ENCODE peak calls at places on chromosomes 2 and 18, in nine cellular contexts. One of them, this sample, is unnamed.

GRCh38 chr2:157349949-157350510 is 24.4 kb upstream of the ERMN start:
- DNase-seq in NCI-H1694 treated with DMSO at 0.1 percent for 48 hours: no peak
- DNase-seq in GM23248: peak; percentile 84
- DNase-seq in activated CD4-positive, CD25-positive, alpha-beta regulatory T cell treated with anti-CD3 and anti-CD28 coated beads, Interleukin-2, amount 50 U/mL, for 16 hours: no peak
- DNase-seq in activated naive CD4-positive, alpha-beta T cell: no peak
- DNase-seq in A549: no peak
- DNase-seq in OCI-M1: no peak
- DNase-seq in sciatic nerve: no peak
- DNase-seq in cardiac muscle cell: no peak
- DNase-seq in this sample: no peak

GRCh38 chr2:231532189-231533035 is 2.2 kb upstream of the NMUR1 start:
- DNase-seq in sciatic nerve: no peak
- DNase-seq in OCI-M1: no peak
- DNase-seq in cardiac muscle cell: no peak
- DNase-seq in activated CD4-positive, CD25-positive, alpha-beta regulatory T cell treated with anti-CD3 and anti-CD28 coated beads, Interleukin-2, amount 50 U/mL, for 16 hours: no peak
- DNase-seq in NCI-H1694 treated with DMSO at 0.1 percent for 48 hours: no peak
- DNase-seq in activated naive CD4-positive, alpha-beta T cell: no peak
- DNase-seq in A549: no peak
- DNase-seq in GM23248: no peak
- DNase-seq in this sample: no peak

GRCh38 chr2:28624798-28625701 is 126.6 kb upstream of the PPP1CB start:
- DNase-seq in GM23248: peak; percentile 40
- DNase-seq in activated naive CD4-positive, alpha-beta T cell: no peak
- DNase-seq in activated CD4-positive, CD25-positive, alpha-beta regulatory T cell treated with anti-CD3 and anti-CD28 coated beads, Interleukin-2, amount 50 U/mL, for 16 hours: peak; percentile 7
- DNase-seq in OCI-M1: no peak
- DNase-seq in NCI-H1694 treated with DMSO at 0.1 percent for 48 hours: no peak
- DNase-seq in sciatic nerve: peak; percentile 69
- DNase-seq in cardiac muscle cell: peak; percentile 84
- DNase-seq in A549: no peak
- DNase-seq in this sample: no peak

GRCh38 chr2:218375212-218375611 is 6.9 kb upstream of the SLC11A1 start:
- DNase-seq in activated CD4-positive, CD25-positive, alpha-beta regulatory T cell treated with anti-CD3 and anti-CD28 coated beads, Interleukin-2, amount 50 U/mL, for 16 hours: no peak
- DNase-seq in NCI-H1694 treated with DMSO at 0.1 percent for 48 hours: no peak
- DNase-seq in A549: no peak
- DNase-seq in cardiac muscle cell: no peak
- DNase-seq in sciatic nerve: no peak
- DNase-seq in activated naive CD4-positive, alpha-beta T cell: no peak
- DNase-seq in OCI-M1: no peak
- DNase-seq in GM23248: peak; percentile 53
- DNase-seq in this sample: no peak

GRCh38 chr18:43665239-43665788 is 388.0 kb upstream of the SYT4 start:
- DNase-seq in OCI-M1: no peak
- DNase-seq in cardiac muscle cell: no peak
- DNase-seq in A549: no peak
- DNase-seq in activated naive CD4-positive, alpha-beta T cell: no peak
- DNase-seq in sciatic nerve: no peak
- DNase-seq in GM23248: peak; percentile 97
- DNase-seq in NCI-H1694 treated with DMSO at 0.1 percent for 48 hours: no peak
- DNase-seq in activated CD4-positive, CD25-positive, alpha-beta regulatory T cell treated with anti-CD3 and anti-CD28 coated beads, Interleukin-2, amount 50 U/mL, for 16 hours: no peak
- DNase-seq in this sample: no peak

GRCh38 chr18:3869848-3870247 is 419.9 kb downstream of the TGIF1 start:
- DNase-seq in cardiac muscle cell: peak; percentile 51
- DNase-seq in sciatic nerve: no peak
- DNase-seq in activated naive CD4-positive, alpha-beta T cell: no peak
- DNase-seq in GM23248: peak; percentile 76
- DNase-seq in activated CD4-positive, CD25-positive, alpha-beta regulatory T cell treated with anti-CD3 and anti-CD28 coated beads, Interleukin-2, amount 50 U/mL, for 16 hours: no peak
- DNase-seq in OCI-M1: peak; percentile 80
- DNase-seq in A549: peak; percentile 77
- DNase-seq in NCI-H1694 treated with DMSO at 0.1 percent for 48 hours: peak; percentile 8
- DNase-seq in this sample: peak; percentile 56

GRCh38 chr2:122794100-122794499 is 1038.6 kb downstream of the TSN start:
- DNase-seq in sciatic nerve: no peak
- DNase-seq in cardiac muscle cell: no peak
- DNase-seq in OCI-M1: no peak
- DNase-seq in activated naive CD4-positive, alpha-beta T cell: no peak
- DNase-seq in NCI-H1694 treated with DMSO at 0.1 percent for 48 hours: no peak
- DNase-seq in A549: no peak
- DNase-seq in activated CD4-positive, CD25-positive, alpha-beta regulatory T cell treated with anti-CD3 and anti-CD28 coated beads, Interleukin-2, amount 50 U/mL, for 16 hours: no peak
- DNase-seq in GM23248: no peak
- DNase-seq in this sample: no peak

GRCh38 chr18:21031845-21032244 is 79.8 kb downstream of the ROCK1 start:
- DNase-seq in sciatic nerve: no peak
- DNase-seq in activated CD4-positive, CD25-positive, alpha-beta regulatory T cell treated with anti-CD3 and anti-CD28 coated beads, Interleukin-2, amount 50 U/mL, for 16 hours: no peak
- DNase-seq in NCI-H1694 treated with DMSO at 0.1 percent for 48 hours: no peak
- DNase-seq in GM23248: no peak
- DNase-seq in OCI-M1: no peak
- DNase-seq in cardiac muscle cell: no peak
- DNase-seq in activated naive CD4-positive, alpha-beta T cell: no peak
- DNase-seq in A549: no peak
- DNase-seq in this sample: no peak

GRCh38 chr2:219507555-219508443 is 6.5 kb upstream of the ASIC4 start:
- DNase-seq in activated CD4-positive, CD25-positive, alpha-beta regulatory T cell treated with anti-CD3 and anti-CD28 coated beads, Interleukin-2, amount 50 U/mL, for 16 hours: no peak
- DNase-seq in A549: no peak
- DNase-seq in sciatic nerve: no peak
- DNase-seq in OCI-M1: peak; percentile 49
- DNase-seq in activated naive CD4-positive, alpha-beta T cell: no peak
- DNase-seq in cardiac muscle cell: no peak
- DNase-seq in NCI-H1694 treated with DMSO at 0.1 percent for 48 hours: no peak
- DNase-seq in GM23248: peak; percentile 40
- DNase-seq in this sample: no peak

GRCh38 chr2:48566582-48566981 is 36.6 kb downstream of the STON1 start:
- DNase-seq in activated naive CD4-positive, alpha-beta T cell: no peak
- DNase-seq in GM23248: peak; percentile 65
- DNase-seq in A549: peak; percentile 47
- DNase-seq in activated CD4-positive, CD25-positive, alpha-beta regulatory T cell treated with anti-CD3 and anti-CD28 coated beads, Interleukin-2, amount 50 U/mL, for 16 hours: no peak
- DNase-seq in sciatic nerve: no peak
- DNase-seq in NCI-H1694 treated with DMSO at 0.1 percent for 48 hours: no peak
- DNase-seq in OCI-M1: peak; percentile 72
- DNase-seq in cardiac muscle cell: no peak
- DNase-seq in this sample: peak; percentile 14

GRCh38 chr18:37309059-37309458 is 256.5 kb downstream of the CELF4 start:
- DNase-seq in sciatic nerve: no peak
- DNase-seq in cardiac muscle cell: no peak
- DNase-seq in activated CD4-positive, CD25-positive, alpha-beta regulatory T cell treated with anti-CD3 and anti-CD28 coated beads, Interleukin-2, amount 50 U/mL, for 16 hours: no peak
- DNase-seq in NCI-H1694 treated with DMSO at 0.1 percent for 48 hours: peak; percentile 29
- DNase-seq in activated naive CD4-positive, alpha-beta T cell: no peak
- DNase-seq in GM23248: no peak
- DNase-seq in A549: peak; percentile 30
- DNase-seq in OCI-M1: peak; percentile 33
- DNase-seq in this sample: no peak

GRCh38 chr2:216606551-216607527 is 26.4 kb upstream of the IGFBP2 start:
- DNase-seq in OCI-M1: no peak
- DNase-seq in GM23248: no peak
- DNase-seq in activated CD4-positive, CD25-positive, alpha-beta regulatory T cell treated with anti-CD3 and anti-CD28 coated beads, Interleukin-2, amount 50 U/mL, for 16 hours: no peak
- DNase-seq in sciatic nerve: no peak
- DNase-seq in NCI-H1694 treated with DMSO at 0.1 percent for 48 hours: no peak
- DNase-seq in cardiac muscle cell: peak; percentile 49
- DNase-seq in A549: no peak
- DNase-seq in activated naive CD4-positive, alpha-beta T cell: no peak
- DNase-seq in this sample: no peak

GRCh38 chr2:128219891-128220290 is 98.8 kb downstream of the HS6ST1 start:
- DNase-seq in A549: no peak
- DNase-seq in NCI-H1694 treated with DMSO at 0.1 percent for 48 hours: no peak
- DNase-seq in sciatic nerve: no peak
- DNase-seq in activated CD4-positive, CD25-positive, alpha-beta regulatory T cell treated with anti-CD3 and anti-CD28 coated beads, Interleukin-2, amount 50 U/mL, for 16 hours: no peak
- DNase-seq in GM23248: peak; percentile 6
- DNase-seq in cardiac muscle cell: no peak
- DNase-seq in activated naive CD4-positive, alpha-beta T cell: no peak
- DNase-seq in OCI-M1: no peak
- DNase-seq in this sample: no peak

GRCh38 chr18:647304-647703 is 10.1 kb upstream of the TYMS start:
- DNase-seq in sciatic nerve: no peak
- DNase-seq in activated CD4-positive, CD25-positive, alpha-beta regulatory T cell treated with anti-CD3 and anti-CD28 coated beads, Interleukin-2, amount 50 U/mL, for 16 hours: no peak
- DNase-seq in A549: no peak
- DNase-seq in cardiac muscle cell: no peak
- DNase-seq in NCI-H1694 treated with DMSO at 0.1 percent for 48 hours: no peak
- DNase-seq in GM23248: no peak
- DNase-seq in OCI-M1: no peak
- DNase-seq in activated naive CD4-positive, alpha-beta T cell: no peak
- DNase-seq in this sample: no peak

GRCh38 chr2:163465440-163465839 is 270.4 kb downstream of the FIGN start:
- DNase-seq in GM23248: no peak
- DNase-seq in NCI-H1694 treated with DMSO at 0.1 percent for 48 hours: peak; percentile 57
- DNase-seq in sciatic nerve: no peak
- DNase-seq in activated naive CD4-positive, alpha-beta T cell: no peak
- DNase-seq in cardiac muscle cell: no peak
- DNase-seq in activated CD4-positive, CD25-positive, alpha-beta regulatory T cell treated with anti-CD3 and anti-CD28 coated beads, Interleukin-2, amount 50 U/mL, for 16 hours: no peak
- DNase-seq in A549: no peak
- DNase-seq in OCI-M1: peak; percentile 47
- DNase-seq in this sample: no peak

GRCh38 chr2:5203356-5203755 is 488.8 kb upstream of the SOX11 start:
- DNase-seq in NCI-H1694 treated with DMSO at 0.1 percent for 48 hours: no peak
- DNase-seq in activated CD4-positive, CD25-positive, alpha-beta regulatory T cell treated with anti-CD3 and anti-CD28 coated beads, Interleukin-2, amount 50 U/mL, for 16 hours: no peak
- DNase-seq in OCI-M1: no peak
- DNase-seq in sciatic nerve: no peak
- DNase-seq in GM23248: no peak
- DNase-seq in activated naive CD4-positive, alpha-beta T cell: no peak
- DNase-seq in A549: no peak
- DNase-seq in cardiac muscle cell: no peak
- DNase-seq in this sample: no peak

GRCh38 chr2:159185401-159186130 is 100.9 kb downstream of the WDSUB1 start:
- DNase-seq in sciatic nerve: no peak
- DNase-seq in activated naive CD4-positive, alpha-beta T cell: no peak
- DNase-seq in activated CD4-positive, CD25-positive, alpha-beta regulatory T cell treated with anti-CD3 and anti-CD28 coated beads, Interleukin-2, amount 50 U/mL, for 16 hours: no peak
- DNase-seq in OCI-M1: peak; percentile 34
- DNase-seq in cardiac muscle cell: peak; percentile 50
- DNase-seq in A549: peak; percentile 36
- DNase-seq in GM23248: peak; percentile 66
- DNase-seq in NCI-H1694 treated with DMSO at 0.1 percent for 48 hours: no peak
- DNase-seq in this sample: peak; percentile 34